ENCODE peak calls at places on chromosomes 4 and X, in four cellular contexts. N, L, X and D are unnamed samples.

GRCh38 chr4:186485621-186486062 is 69.7 kb downstream of the MTNR1A start:
- DNase-seq in N (peak), L (peak), X (no peak), D (no peak)

GRCh38 chrX:118257781-118258180 is 88.1 kb upstream of the WDR44 start:
- DNase-seq in N (no peak), L (no peak), X (no peak), D (no peak)

GRCh38 chr4:170106899-170107298 is 17.1 kb upstream of the AADAT start:
- DNase-seq in N (no peak), L (no peak), X (no peak), D (no peak)

GRCh38 chr4:4418676-4419370 is 31.9 kb downstream of the NSG1 start:
- DNase-seq in N (no peak), L (no peak), X (no peak), D (no peak)

GRCh38 chr4:125985856-125986255 is 671.1 kb downstream of the FAT4 start:
- DNase-seq in N (no peak), L (no peak), X (no peak), D (no peak)

GRCh38 chrX:39320165-39320564 is 518.9 kb downstream of the MID1IP1 start:
- DNase-seq in N (no peak), L (no peak), X (no peak), D (no peak)

GRCh38 chr4:119118397-119118796 is 17.2 kb upstream of the MYOZ2 start:
- DNase-seq in N (no peak), L (no peak), X (no peak), D (no peak)

GRCh38 chr4:147453561-147454141 is 27.2 kb upstream of the EDNRA start:
- DNase-seq in N (peak), L (peak), X (no peak), D (no peak)

GRCh38 chrX:123814343-123814742 is 45.5 kb upstream of the XIAP start:
- DNase-seq in N (no peak), L (no peak), X (no peak), D (no peak)

GRCh38 chr4:167774646-167775045 is 317.7 kb upstream of the ANXA10 start:
- DNase-seq in N (no peak), L (no peak), X (no peak), D (no peak)

GRCh38 chrX:100600769-100601168 is 16.0 kb downstream of the TNMD start:
- DNase-seq in N (no peak), L (no peak), X (no peak), D (no peak)

GRCh38 chr4:128700659-128701350 is 108.7 kb upstream of the JADE1 start:
- DNase-seq in N (no peak), L (no peak), X (no peak), D (no peak)

GRCh38 chr4:99390060-99390459 is 37.5 kb upstream of the ADH1C start:
- DNase-seq in N (peak), L (no peak), X (no peak), D (no peak)

GRCh38 chr4:16450031-16450430 is 223.8 kb upstream of the TAPT1 start:
- DNase-seq in N (no peak), L (no peak), X (no peak), D (no peak)

GRCh38 chrX:22278375-22278774 is 5.7 kb downstream of the CBLL2 start:
- DNase-seq in N (no peak), L (peak), X (no peak), D (no peak)

GRCh38 chr4:98861100-98861499 is 67.8 kb downstream of the EIF4E start:
- DNase-seq in N (no peak), L (no peak), X (peak), D (no peak)

GRCh38 chr4:39048291-39048690 is 13.7 kb upstream of the KLHL5 start:
- DNase-seq in N (peak), L (no peak), X (no peak), D (no peak)

DNA sequence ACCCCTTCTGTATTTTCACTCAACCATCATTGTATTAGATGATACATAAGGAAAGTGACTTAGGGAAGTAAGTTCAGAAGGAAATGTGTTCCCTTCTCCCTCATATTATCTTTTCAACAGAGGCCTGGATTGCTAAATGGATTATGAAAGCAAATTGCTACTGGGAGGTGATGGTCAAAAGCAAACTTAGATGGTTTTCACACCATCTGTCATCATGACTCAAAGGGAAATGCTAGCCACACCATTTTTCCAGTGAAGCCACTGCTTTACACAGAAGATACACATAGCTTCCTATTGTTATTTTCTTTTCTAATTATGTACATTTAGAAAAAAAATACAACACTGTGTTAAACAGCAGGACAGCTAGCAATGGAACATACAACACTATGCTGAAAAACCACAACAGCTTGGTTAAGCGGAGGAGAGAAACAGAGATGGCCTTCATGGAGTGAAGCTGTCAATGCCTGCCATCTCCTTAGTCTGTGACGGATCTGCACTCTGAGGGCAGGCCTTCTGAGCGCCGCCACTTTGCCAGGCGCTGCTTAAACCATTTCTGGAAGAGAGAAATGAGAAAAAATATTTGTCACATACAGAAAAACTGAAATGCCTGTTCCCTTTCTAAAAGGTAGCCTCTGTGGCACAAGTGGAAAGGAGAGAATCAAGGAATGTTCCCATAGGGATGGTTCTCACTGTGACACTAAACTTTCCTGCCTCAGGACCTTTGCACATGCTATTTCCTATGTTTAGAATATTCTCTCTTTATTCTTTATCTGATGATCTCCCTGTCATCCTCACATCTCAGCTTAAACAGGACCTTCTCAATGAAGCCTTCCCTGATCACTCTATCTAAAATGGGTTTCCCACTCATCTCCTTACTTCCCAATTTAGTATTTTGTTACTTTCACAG is 32.6 kb downstream of the HOPX start:
- DNase-seq in N (no peak), L (no peak), X (no peak), D (no peak)
- TF ChIP-seq MAZ in N (no peak), L (no peak), X (no peak), D (no peak)

DNA sequence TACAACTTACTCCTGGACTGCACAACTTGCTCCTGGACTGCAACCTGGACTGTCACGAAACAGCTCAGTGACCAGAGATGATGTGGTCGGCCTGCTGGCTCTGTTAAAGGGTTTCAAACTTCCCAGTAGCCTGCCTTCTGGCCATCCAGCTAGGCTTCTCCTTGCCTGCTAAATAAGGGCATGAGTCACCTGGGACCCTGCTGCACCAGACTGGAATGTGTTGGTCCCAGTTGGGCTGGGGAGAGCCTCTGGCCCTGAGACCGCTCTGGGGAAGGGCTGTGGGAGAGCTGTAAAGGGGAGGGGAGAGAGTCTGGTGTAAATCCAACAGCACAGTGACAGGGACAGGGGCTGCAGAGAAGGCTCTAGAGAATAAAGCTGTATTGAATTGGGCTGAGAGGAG is 165.8 kb downstream of the VSIG4 start:
- DNase-seq in N (no peak), L (no peak), X (no peak), D (no peak)
- TF ChIP-seq MAZ in N (no peak), L (no peak), X (no peak), D (no peak)

GRCh38 chr4:26936284-26937065 is 75.8 kb downstream of the STIM2 start:
- DNase-seq in N (peak), L (peak), X (peak), D (peak)
- TF ChIP-seq MAZ in N (no peak), L (no peak), X (no peak), D (no peak)

GRCh38 chr4:113644398-113644797 is 117.1 kb downstream of the CAMK2D start:
- DNase-seq in N (no peak), L (no peak), X (no peak), D (no peak)
- TF ChIP-seq MAZ in N (no peak), L (no peak), X (no peak), D (no peak)

DNA sequence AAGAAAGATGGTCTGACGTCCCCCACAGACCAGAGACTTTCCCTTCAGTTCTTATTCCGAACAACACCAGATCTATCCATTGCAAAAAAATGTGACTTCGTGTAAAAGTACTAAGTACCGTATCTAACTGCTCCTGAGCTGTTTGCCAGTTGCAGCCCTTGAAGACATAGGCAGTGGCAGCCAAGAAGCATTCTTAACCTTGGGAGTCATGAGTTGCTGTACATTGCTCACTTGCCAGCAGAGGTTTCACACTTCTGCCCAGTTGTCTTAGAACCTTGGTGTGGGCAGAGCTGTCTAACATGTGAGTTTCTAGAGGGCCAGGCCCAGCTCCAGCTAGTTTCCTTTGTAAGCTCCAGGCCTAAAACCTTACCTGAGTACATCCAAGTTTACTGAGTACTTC is 10.5 kb upstream of the CHRDL1 start:
- DNase-seq in N (peak), L (no peak), X (no peak), D (no peak)
- TF ChIP-seq MAZ in N (no peak), L (no peak), X (no peak), D (no peak)

DNA sequence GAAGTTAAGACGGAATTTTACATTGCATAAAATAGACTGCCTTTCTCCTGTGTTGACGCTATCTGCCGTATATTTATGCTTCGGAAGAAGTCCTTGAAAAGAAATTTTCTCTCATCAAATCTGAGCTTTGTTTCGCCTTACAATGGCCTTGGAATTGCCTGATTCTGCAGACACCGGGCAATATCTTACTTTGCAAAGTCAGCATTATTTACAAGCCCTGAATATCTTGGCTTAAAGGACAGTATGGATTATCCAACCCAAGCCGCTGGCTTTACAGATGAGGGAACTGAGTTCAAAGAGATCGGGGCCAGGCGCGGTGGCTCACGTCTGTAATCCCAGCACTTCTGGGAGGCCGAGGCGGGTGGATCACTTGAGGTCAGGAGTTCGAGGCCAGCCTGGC is 1.1 kb upstream of the MANBA start:
- DNase-seq in N (no peak), L (no peak), X (no peak), D (no peak)
- TF ChIP-seq MAZ in N (no peak), L (no peak), X (no peak), D (no peak)

DNA sequence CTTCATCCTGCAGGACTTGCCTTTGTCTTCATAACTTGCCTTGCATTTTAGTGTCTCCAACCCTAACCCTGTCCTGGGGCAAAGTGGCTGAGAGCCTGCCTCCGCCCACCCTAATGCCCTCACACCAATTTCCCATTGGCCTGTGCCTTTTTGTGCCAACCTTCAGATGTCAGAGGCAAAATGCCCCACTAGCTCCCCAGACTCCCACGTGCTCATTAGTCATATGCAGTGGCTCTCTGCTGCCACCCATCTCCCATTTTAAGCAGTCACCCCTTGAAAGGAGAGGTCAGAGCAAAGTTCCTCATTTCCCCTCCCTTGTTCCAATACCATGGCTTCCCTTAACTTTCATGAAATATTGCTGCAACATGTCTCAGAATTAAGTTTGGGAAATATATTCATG is 74.8 kb upstream of the PASD1 start:
- DNase-seq in N (no peak), L (peak), X (peak), D (peak)
- TF ChIP-seq MAZ in N (no peak), L (no peak), X (no peak), D (no peak)

DNA sequence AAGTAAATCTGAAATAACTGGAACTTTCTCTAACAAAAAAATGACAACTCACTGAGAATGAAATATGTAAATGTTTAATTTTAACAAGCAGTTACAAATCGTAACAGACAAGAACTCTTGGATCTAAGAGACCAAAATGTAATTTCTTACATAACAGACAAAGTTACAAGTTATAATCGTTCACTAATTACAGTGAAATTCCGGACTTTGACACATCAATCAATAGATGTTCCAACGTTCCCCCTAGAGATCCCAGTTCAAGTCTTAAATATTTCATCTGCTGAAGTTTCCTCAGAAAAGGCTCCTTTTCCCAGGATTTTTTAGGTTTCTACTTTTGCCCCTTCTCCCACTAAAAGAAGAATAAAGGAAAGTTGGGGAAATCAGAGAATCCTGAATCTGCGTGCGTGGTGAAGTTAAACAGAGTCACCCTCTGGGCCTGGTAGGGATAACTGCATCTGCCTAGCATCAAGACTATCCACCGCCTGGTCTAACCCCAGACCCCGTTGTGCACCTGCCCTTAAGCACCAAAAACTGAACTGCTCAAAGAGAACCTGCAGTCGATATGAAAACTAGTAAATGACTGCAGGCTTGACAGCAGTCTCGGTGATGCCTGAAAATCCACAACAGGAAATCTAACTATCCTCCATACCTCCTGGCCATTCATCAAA is 2.3 kb downstream of the IRF2 start:
- DNase-seq in N (peak), L (peak), X (no peak), D (no peak)
- TF ChIP-seq MAZ in N (no peak), L (no peak), X (no peak), D (no peak)